ENCODE peak calls at places on chromosomes 2 and 18, in eight cellular contexts. One of them, this sample, is unnamed.

GRCh38 chr2:233013027-233013461 is at the start of gene NGEF:
- DNase-seq in fibroblast of pulmonary artery: no peak
- DNase-seq in endothelial cell: no peak
- DNase-seq in fibroblast of the aortic adventitia: no peak
- DNase-seq in mesothelial cell of epicardium: no peak
- DNase-seq in AG04450: no peak
- DNase-seq in heart left ventricle: no peak
- DNase-seq in spleen: peak; percentile 58
- DNase-seq in this sample: no peak

GRCh38 chr2:55718165-55719008 is 24.7 kb upstream of the PNPT1 start:
- DNase-seq in fibroblast of pulmonary artery: peak; percentile 87
- DNase-seq in endothelial cell: peak; percentile 65
- DNase-seq in fibroblast of the aortic adventitia: peak; percentile 88
- DNase-seq in mesothelial cell of epicardium: no peak
- DNase-seq in AG04450: peak; percentile 43
- DNase-seq in heart left ventricle: peak; percentile 39
- DNase-seq in spleen: no peak
- DNase-seq in this sample: peak; percentile 40

GRCh38 chr2:161308178-161308955 is at the start of gene PSMD14:
- DNase-seq in fibroblast of pulmonary artery: peak; percentile 95
- DNase-seq in endothelial cell: peak; percentile 85
- DNase-seq in fibroblast of the aortic adventitia: peak; percentile 92
- DNase-seq in mesothelial cell of epicardium: peak; percentile 65
- DNase-seq in AG04450: peak; percentile 77
- DNase-seq in heart left ventricle: peak; percentile 91
- DNase-seq in spleen: peak; percentile 98
- DNase-seq in this sample: peak; percentile 20

GRCh38 chr18:41761329-41762028 is 193.6 kb upstream of the PIK3C3 start:
- DNase-seq in fibroblast of pulmonary artery: peak; percentile 90
- DNase-seq in endothelial cell: no peak
- DNase-seq in fibroblast of the aortic adventitia: peak; percentile 30
- DNase-seq in mesothelial cell of epicardium: no peak
- DNase-seq in AG04450: peak; percentile 55
- DNase-seq in heart left ventricle: no peak
- DNase-seq in spleen: no peak
- DNase-seq in this sample: no peak

GRCh38 chr2:200350796-200351195 is 44.3 kb downstream of the SPATS2L start:
- DNase-seq in fibroblast of pulmonary artery: peak; percentile 79
- DNase-seq in endothelial cell: no peak
- DNase-seq in fibroblast of the aortic adventitia: peak; percentile 91
- DNase-seq in mesothelial cell of epicardium: no peak
- DNase-seq in AG04450: no peak
- DNase-seq in heart left ventricle: no peak
- DNase-seq in spleen: no peak
- DNase-seq in this sample: no peak

GRCh38 chr2:67180841-67181240 is 216.3 kb upstream of the ETAA1 start:
- DNase-seq in fibroblast of pulmonary artery: no peak
- DNase-seq in endothelial cell: no peak
- DNase-seq in fibroblast of the aortic adventitia: no peak
- DNase-seq in mesothelial cell of epicardium: no peak
- DNase-seq in AG04450: no peak
- DNase-seq in heart left ventricle: no peak
- DNase-seq in spleen: no peak
- DNase-seq in this sample: no peak

GRCh38 chr2:118774458-118775133 is 72.9 kb downstream of the EN1 start:
- DNase-seq in fibroblast of pulmonary artery: peak; percentile 47
- DNase-seq in endothelial cell: peak; percentile 79
- DNase-seq in fibroblast of the aortic adventitia: peak; percentile 43
- DNase-seq in mesothelial cell of epicardium: peak; percentile 52
- DNase-seq in AG04450: peak; percentile 0
- DNase-seq in heart left ventricle: peak; percentile 13
- DNase-seq in spleen: peak; percentile 76
- DNase-seq in this sample: no peak

GRCh38 chr2:70474266-70474848 is 79.3 kb downstream of the TGFA start:
- DNase-seq in fibroblast of pulmonary artery: no peak
- DNase-seq in endothelial cell: no peak
- DNase-seq in fibroblast of the aortic adventitia: no peak
- DNase-seq in mesothelial cell of epicardium: no peak
- DNase-seq in AG04450: no peak
- DNase-seq in heart left ventricle: no peak
- DNase-seq in spleen: no peak
- DNase-seq in this sample: no peak

GRCh38 chr2:179950391-179950790 is 56.7 kb downstream of the CWC22 start:
- DNase-seq in fibroblast of pulmonary artery: no peak
- DNase-seq in endothelial cell: no peak
- DNase-seq in fibroblast of the aortic adventitia: no peak
- DNase-seq in mesothelial cell of epicardium: no peak
- DNase-seq in AG04450: no peak
- DNase-seq in heart left ventricle: no peak
- DNase-seq in spleen: no peak
- DNase-seq in this sample: no peak

GRCh38 chr2:139864821-139865302 is 1084.7 kb upstream of the NXPH2 start:
- DNase-seq in fibroblast of pulmonary artery: peak; percentile 59
- DNase-seq in endothelial cell: no peak
- DNase-seq in fibroblast of the aortic adventitia: peak; percentile 0
- DNase-seq in mesothelial cell of epicardium: no peak
- DNase-seq in AG04450: no peak
- DNase-seq in heart left ventricle: no peak
- DNase-seq in spleen: no peak
- DNase-seq in this sample: no peak

GRCh38 chr2:128664499-128664971 is 345.9 kb upstream of the HS6ST1 start:
- DNase-seq in fibroblast of pulmonary artery: no peak
- DNase-seq in endothelial cell: no peak
- DNase-seq in fibroblast of the aortic adventitia: no peak
- DNase-seq in mesothelial cell of epicardium: no peak
- DNase-seq in AG04450: no peak
- DNase-seq in heart left ventricle: no peak
- DNase-seq in spleen: peak; percentile 55
- DNase-seq in this sample: no peak

GRCh38 chr2:239386872-239387445 is 13.9 kb downstream of the HDAC4 start:
- DNase-seq in fibroblast of pulmonary artery: no peak
- DNase-seq in endothelial cell: no peak
- DNase-seq in fibroblast of the aortic adventitia: no peak
- DNase-seq in mesothelial cell of epicardium: no peak
- DNase-seq in AG04450: no peak
- DNase-seq in heart left ventricle: no peak
- DNase-seq in spleen: peak; percentile 62
- DNase-seq in this sample: no peak

GRCh38 chr18:69599377-69599776 is 198.7 kb downstream of the DOK6 start:
- DNase-seq in fibroblast of pulmonary artery: no peak
- DNase-seq in endothelial cell: no peak
- DNase-seq in fibroblast of the aortic adventitia: no peak
- DNase-seq in mesothelial cell of epicardium: no peak
- DNase-seq in AG04450: no peak
- DNase-seq in heart left ventricle: no peak
- DNase-seq in spleen: no peak
- DNase-seq in this sample: no peak

GRCh38 chr2:122795763-122796162 is 1040.3 kb downstream of the TSN start:
- DNase-seq in fibroblast of pulmonary artery: no peak
- DNase-seq in endothelial cell: no peak
- DNase-seq in fibroblast of the aortic adventitia: no peak
- DNase-seq in mesothelial cell of epicardium: no peak
- DNase-seq in AG04450: no peak
- DNase-seq in heart left ventricle: no peak
- DNase-seq in spleen: no peak
- DNase-seq in this sample: no peak

GRCh38 chr2:10948606-10949230 is 37.0 kb downstream of the KCNF1 start:
- DNase-seq in fibroblast of pulmonary artery: no peak
- DNase-seq in endothelial cell: no peak
- DNase-seq in fibroblast of the aortic adventitia: no peak
- DNase-seq in mesothelial cell of epicardium: no peak
- DNase-seq in AG04450: no peak
- DNase-seq in heart left ventricle: no peak
- DNase-seq in spleen: peak; percentile 69
- DNase-seq in this sample: no peak

GRCh38 chr2:108365656-108366055 is 12.1 kb upstream of the SULT1C4 start:
- DNase-seq in fibroblast of pulmonary artery: no peak
- DNase-seq in endothelial cell: no peak
- DNase-seq in fibroblast of the aortic adventitia: no peak
- DNase-seq in mesothelial cell of epicardium: no peak
- DNase-seq in AG04450: no peak
- DNase-seq in heart left ventricle: no peak
- DNase-seq in spleen: no peak
- DNase-seq in this sample: no peak

GRCh38 chr2:102736174-102736606 is 25.6 kb upstream of the TMEM182 start:
- DNase-seq in fibroblast of pulmonary artery: no peak
- DNase-seq in endothelial cell: peak; percentile 29
- DNase-seq in fibroblast of the aortic adventitia: peak; percentile 16
- DNase-seq in mesothelial cell of epicardium: no peak
- DNase-seq in AG04450: no peak
- DNase-seq in heart left ventricle: no peak
- DNase-seq in spleen: no peak
- DNase-seq in this sample: no peak

GRCh38 chr2:232174662-232175061 is 203.9 kb upstream of the ALPP start:
- DNase-seq in fibroblast of pulmonary artery: no peak
- DNase-seq in endothelial cell: no peak
- DNase-seq in fibroblast of the aortic adventitia: no peak
- DNase-seq in mesothelial cell of epicardium: no peak
- DNase-seq in AG04450: no peak
- DNase-seq in heart left ventricle: no peak
- DNase-seq in spleen: no peak
- DNase-seq in this sample: no peak

GRCh38 chr18:3842844-3843243 is 392.9 kb downstream of the TGIF1 start:
- DNase-seq in fibroblast of pulmonary artery: no peak
- DNase-seq in endothelial cell: no peak
- DNase-seq in fibroblast of the aortic adventitia: no peak
- DNase-seq in mesothelial cell of epicardium: no peak
- DNase-seq in AG04450: no peak
- DNase-seq in heart left ventricle: no peak
- DNase-seq in spleen: no peak
- DNase-seq in this sample: no peak

DNA sequence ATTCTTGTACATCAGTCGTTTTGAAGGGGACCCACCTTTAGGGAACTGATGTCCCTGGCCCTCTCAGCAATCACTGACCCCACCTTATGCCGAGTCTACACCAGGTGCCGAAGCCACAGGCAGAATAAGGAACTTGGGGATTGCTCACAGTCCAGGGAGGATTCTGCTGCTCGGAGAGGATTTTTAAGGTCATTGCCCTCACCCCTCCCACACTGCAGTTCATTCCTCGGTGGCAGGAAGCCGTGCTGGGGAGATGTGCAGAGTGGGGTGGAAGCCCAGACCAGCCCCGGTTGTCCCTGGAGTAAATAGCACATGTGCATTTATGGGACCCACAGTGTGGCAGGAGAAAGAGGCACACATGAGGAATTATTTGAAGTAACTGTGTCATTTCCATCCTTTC is 50.4 kb downstream of the PLB1 start:
- DNase-seq in fibroblast of pulmonary artery: no peak
- DNase-seq in endothelial cell: no peak
- DNase-seq in fibroblast of the aortic adventitia: no peak
- DNase-seq in mesothelial cell of epicardium: no peak
- DNase-seq in AG04450: no peak
- DNase-seq in heart left ventricle: no peak
- DNase-seq in spleen: no peak
- DNase-seq in this sample: no peak
- TF ChIP-seq CTCF in fibroblast of pulmonary artery: no peak
- TF ChIP-seq CTCF in endothelial cell: no peak
- TF ChIP-seq CTCF in fibroblast of the aortic adventitia: no peak
- TF ChIP-seq CTCF in mesothelial cell of epicardium: no peak
- TF ChIP-seq CTCF in AG04450: no peak
- TF ChIP-seq CTCF in heart left ventricle: no peak
- TF ChIP-seq CTCF in spleen: no peak
- TF ChIP-seq CTCF in this sample: no peak

DNA sequence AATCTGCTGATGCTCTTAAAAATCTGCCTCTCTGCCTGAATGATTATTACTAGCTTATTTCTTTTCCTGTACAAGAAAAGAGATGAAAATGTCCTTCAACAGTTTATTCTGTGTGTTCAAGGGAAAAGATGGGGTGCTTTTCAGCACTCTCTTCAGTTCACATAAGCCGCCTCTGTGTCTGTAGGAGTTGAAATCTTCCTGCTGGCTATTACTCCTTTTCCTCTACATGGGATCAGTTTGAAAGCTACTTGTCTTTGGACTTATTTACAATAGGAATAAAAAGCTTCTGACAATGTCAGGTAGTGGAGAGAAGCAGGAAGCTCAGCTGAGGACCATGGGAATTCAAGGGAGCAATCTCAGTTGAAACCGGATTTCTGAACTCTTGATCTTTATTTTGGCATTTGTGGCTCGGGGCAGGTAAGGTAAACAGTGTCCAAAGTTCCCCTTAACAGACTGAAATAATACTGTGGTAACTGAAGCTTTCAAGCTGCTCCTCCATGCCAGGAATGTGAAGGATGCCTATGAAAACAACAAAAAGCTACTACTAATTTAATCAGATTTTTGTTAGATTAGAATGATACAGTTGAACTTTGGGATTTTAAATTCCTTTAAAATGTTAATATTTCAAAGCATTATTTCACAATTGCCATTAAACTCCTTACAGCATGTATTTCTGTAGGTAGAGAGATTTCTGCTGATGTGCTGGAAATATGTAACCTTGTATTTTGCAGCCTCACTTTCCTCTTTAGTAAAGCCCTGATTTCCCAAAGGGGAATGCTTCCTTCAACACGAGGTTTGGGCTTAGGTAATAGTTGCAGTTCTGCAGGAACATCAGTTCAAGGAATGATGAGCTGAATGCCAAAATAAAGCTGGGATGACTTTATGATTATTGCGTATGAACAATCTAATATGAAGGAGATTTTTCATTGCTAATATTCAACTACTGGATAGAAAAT is 43.6 kb downstream of the MAPRE2 start:
- DNase-seq in fibroblast of pulmonary artery: no peak
- DNase-seq in endothelial cell: no peak
- DNase-seq in fibroblast of the aortic adventitia: no peak
- DNase-seq in mesothelial cell of epicardium: no peak
- DNase-seq in AG04450: no peak
- DNase-seq in heart left ventricle: no peak
- DNase-seq in spleen: no peak
- DNase-seq in this sample: no peak
- TF ChIP-seq CTCF in fibroblast of pulmonary artery: no peak
- TF ChIP-seq CTCF in endothelial cell: no peak
- TF ChIP-seq CTCF in fibroblast of the aortic adventitia: no peak
- TF ChIP-seq CTCF in mesothelial cell of epicardium: no peak
- TF ChIP-seq CTCF in AG04450: no peak
- TF ChIP-seq CTCF in heart left ventricle: no peak
- TF ChIP-seq CTCF in spleen: no peak
- TF ChIP-seq CTCF in this sample: no peak

GRCh38 chr2:85873679-85874078 is 15.1 kb downstream of the ST3GAL5 start:
- DNase-seq in fibroblast of pulmonary artery: no peak
- DNase-seq in endothelial cell: no peak
- DNase-seq in fibroblast of the aortic adventitia: no peak
- DNase-seq in mesothelial cell of epicardium: no peak
- DNase-seq in AG04450: no peak
- DNase-seq in heart left ventricle: no peak
- DNase-seq in spleen: no peak
- DNase-seq in this sample: no peak
- TF ChIP-seq CTCF in fibroblast of pulmonary artery: peak; percentile 36
- TF ChIP-seq CTCF in endothelial cell: peak; percentile 33
- TF ChIP-seq CTCF in fibroblast of the aortic adventitia: peak; percentile 26
- TF ChIP-seq CTCF in mesothelial cell of epicardium: peak; percentile 23
- TF ChIP-seq CTCF in AG04450: peak; percentile 28
- TF ChIP-seq CTCF in heart left ventricle: no peak
- TF ChIP-seq CTCF in spleen: peak; percentile 21
- TF ChIP-seq CTCF in this sample: peak; percentile 3

DNA sequence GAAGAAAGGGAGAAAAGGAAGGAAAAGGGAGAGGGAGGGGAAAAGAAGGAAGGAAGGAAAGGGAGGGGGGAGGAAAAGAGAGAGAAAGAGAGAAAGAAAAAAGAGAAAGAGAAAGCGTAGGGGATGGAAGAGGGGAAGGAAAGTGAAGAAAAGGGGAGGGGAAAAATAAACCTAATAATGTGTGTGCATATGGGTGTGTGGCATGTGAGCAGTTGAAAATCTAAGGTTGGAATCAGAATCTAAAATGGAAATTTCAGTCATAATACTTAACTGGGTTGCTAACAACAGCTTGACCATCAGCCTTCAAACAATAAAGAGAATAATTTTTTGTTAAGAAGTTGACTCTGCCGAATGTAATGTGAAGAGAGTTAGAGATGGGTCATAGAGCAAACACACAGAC is 407.9 kb upstream of the SLC14A2 start:
- DNase-seq in fibroblast of pulmonary artery: no peak
- DNase-seq in endothelial cell: no peak
- DNase-seq in fibroblast of the aortic adventitia: no peak
- DNase-seq in mesothelial cell of epicardium: no peak
- DNase-seq in AG04450: no peak
- DNase-seq in heart left ventricle: no peak
- DNase-seq in spleen: no peak
- DNase-seq in this sample: no peak
- TF ChIP-seq CTCF in fibroblast of pulmonary artery: no peak
- TF ChIP-seq CTCF in endothelial cell: no peak
- TF ChIP-seq CTCF in fibroblast of the aortic adventitia: no peak
- TF ChIP-seq CTCF in mesothelial cell of epicardium: no peak
- TF ChIP-seq CTCF in AG04450: no peak
- TF ChIP-seq CTCF in heart left ventricle: no peak
- TF ChIP-seq CTCF in spleen: no peak
- TF ChIP-seq CTCF in this sample: no peak